ENCODE peak calls at places on chromosomes 4 and X, in four cellular contexts. X is WTC11, R is K562, N is HepG2. Q is an unnamed sample.
A peak's percentile ranks its signal among the peaks of the same experiment; 100 is the strongest.

GRCh38 chr4:150567070-150567469 is 14.9 kb upstream of the MAB21L2 start:
- DNase-seq in X (no peak), R (no peak), N (no peak), Q (no peak)

GRCh38 chrX:150730719-150731118 is 37.5 kb downstream of the MTMR1 start:
- DNase-seq in X (no peak), R (no peak), N (no peak), Q (no peak)

GRCh38 chr4:43782391-43782790 is 666.2 kb downstream of the KCTD8 start:
- DNase-seq in X (no peak), R (no peak), N (no peak), Q (no peak)

GRCh38 chr4:10045481-10045880 is 24.2 kb upstream of the SLC2A9 start:
- DNase-seq in X (no peak), R (no peak), N (peak; percentile 93), Q (no peak)

GRCh38 chrX:133570549-133570948 is 155.3 kb upstream of the GPC4 start:
- DNase-seq in X (no peak), R (no peak), N (no peak), Q (no peak)

GRCh38 chrX:53547668-53548067 is 113.5 kb upstream of the HSD17B10 start:
- DNase-seq in X (no peak), R (no peak), N (no peak), Q (no peak)

GRCh38 chr4:73891739-73892405 is 22.7 kb downstream of the CXCL1 start:
- DNase-seq in X (no peak), R (no peak), N (no peak), Q (no peak)

GRCh38 chr4:4901877-4902276 is 42.4 kb downstream of the MSX1 start:
- DNase-seq in X (peak; percentile 21), R (no peak), N (no peak), Q (no peak)

GRCh38 chr4:76495166-76495565 is 60.1 kb downstream of the SHROOM3 start:
- DNase-seq in X (no peak), R (no peak), N (no peak), Q (no peak)

GRCh38 chr4:44016582-44017421 is 431.8 kb downstream of the KCTD8 start:
- DNase-seq in X (no peak), R (no peak), N (peak; percentile 42), Q (no peak)

GRCh38 chr4:127737295-127737694 is 7.1 kb downstream of the SLC25A31 start:
- DNase-seq in X (no peak), R (no peak), N (no peak), Q (no peak)

GRCh38 chrX:64894454-64895038 is 81.7 kb downstream of the ZC4H2 start:
- DNase-seq in X (peak; percentile 57), R (peak; percentile 15), N (peak; percentile 36), Q (peak; percentile 50)

GRCh38 chrX:150268839-150269238 is 94.3 kb upstream of the MAMLD1 start:
- DNase-seq in X (no peak), R (no peak), N (no peak), Q (no peak)

GRCh38 chrX:45758319-45758718 is 557.6 kb upstream of the DIPK2B start:
- DNase-seq in X (no peak), R (no peak), N (no peak), Q (no peak)

GRCh38 chr4:78293841-78294301 is 236.7 kb downstream of the FRAS1 start:
- DNase-seq in X (no peak), R (no peak), N (no peak), Q (no peak)

GRCh38 chr4:119536572-119537528 is 91.8 kb downstream of the PDE5A start:
- DNase-seq in X (no peak), R (no peak), N (no peak), Q (no peak)

GRCh38 chr4:147689062-147689461 is 5.1 kb upstream of the PRMT9 start:
- DNase-seq in X (no peak), R (no peak), N (no peak), Q (no peak)

GRCh38 chr4:145207934-145208333 is 27.5 kb upstream of the OTUD4 start:
- DNase-seq in X (no peak), R (no peak), N (no peak), Q (no peak)

GRCh38 chrX:17738002-17738713 is 865 bp downstream of the SCML1 start:
- DNase-seq in X (peak; percentile 35), R (no peak), N (peak; percentile 56), Q (peak; percentile 16)

GRCh38 chr4:30765022-30765421 is 44.9 kb downstream of the PCDH7 start:
- DNase-seq in X (no peak), R (no peak), N (no peak), Q (no peak)
- TF ChIP-seq ELF4 in X (no peak), R (no peak), N (no peak), Q (no peak)

GRCh38 chr4:65668201-65669007 is 1.9 kb downstream of the EPHA5 start:
- DNase-seq in X (peak; percentile 15), R (no peak), N (no peak), Q (no peak)
- TF ChIP-seq ELF4 in X (no peak), R (no peak), N (no peak), Q (no peak)

DNA sequence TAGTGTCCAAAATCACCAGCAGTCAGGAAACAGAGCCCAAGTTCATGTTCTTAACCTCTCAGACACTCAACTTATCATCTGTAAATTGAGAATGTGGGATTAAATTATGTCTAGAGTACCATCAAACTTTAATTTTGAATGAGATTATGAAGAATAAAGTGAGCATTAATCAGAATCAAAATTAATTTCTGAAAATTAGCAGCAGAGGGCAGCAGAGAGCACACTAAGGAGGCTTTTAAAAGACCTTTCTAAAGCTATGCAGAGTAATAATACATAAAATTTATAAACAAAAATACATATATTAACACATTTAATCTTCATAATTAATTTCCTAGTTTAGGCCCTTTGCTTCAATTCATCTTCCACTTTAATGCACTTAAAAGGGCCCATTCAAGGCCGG is 7.1 kb downstream of the TASL start:
- DNase-seq in X (no peak), R (peak; percentile 18), N (peak; percentile 2), Q (no peak)
- TF ChIP-seq ELF4 in X (no peak), R (no peak), N (no peak), Q (no peak)

GRCh38 chr4:121096629-121097028 is 24.3 kb upstream of the NDNF start:
- DNase-seq in X (no peak), R (no peak), N (peak; percentile 7), Q (peak; percentile 9)
- TF ChIP-seq ELF4 in X (no peak), R (no peak), N (no peak), Q (no peak)

GRCh38 chr4:81521708-81522107 is 50.0 kb upstream of the RASGEF1B start:
- DNase-seq in X (no peak), R (no peak), N (no peak), Q (no peak)
- TF ChIP-seq ELF4 in X (no peak), R (no peak), N (no peak), Q (no peak)